ENCODE peak calls at places on chromosome 2, in seven cellular contexts. T is activated CD8-positive, alpha-beta T cell treated with anti-CD3 and anti-CD28 coated beads for 36 hours; U is transverse colon; M is fibroblast of lung; K is left ventricle myocardium inferior; G is fibroblast of pulmonary artery; O is brain microvascular endothelial cell. Z is an unnamed sample.

GRCh38 chr2:182367401-182367800 is 59.4 kb downstream of the PDE1A start:
- DNase-seq in T (no peak), U (no peak), M (no peak), K (no peak), G (no peak), O (no peak), Z (no peak)

GRCh38 chr2:151805343-151805742 is 22.9 kb downstream of the ARL5A start:
- DNase-seq in T (no peak), U (no peak), M (no peak), K (no peak), G (no peak), O (no peak), Z (no peak)

GRCh38 chr2:133500967-133501366 is 67.3 kb downstream of the NCKAP5 start:
- DNase-seq in T (no peak), U (no peak), M (no peak), K (no peak), G (no peak), O (no peak), Z (no peak)

GRCh38 chr2:240957656-240958365 is 40.6 kb upstream of the SNED1 start:
- DNase-seq in T (no peak), U (no peak), M (peak; percentile 52), K (no peak), G (no peak), O (no peak), Z (no peak)

GRCh38 chr2:177474904-177475474 is 82.4 kb downstream of the AGPS start:
- DNase-seq in T (no peak), U (no peak), M (peak; percentile 44), K (no peak), G (peak; percentile 76), O (no peak), Z (no peak)

GRCh38 chr2:218975060-218975777 is 9.8 kb downstream of the FEV start:
- DNase-seq in T (no peak), U (peak; percentile 59), M (no peak), K (no peak), G (no peak), O (no peak), Z (no peak)

GRCh38 chr2:24873619-24874018 is 46.4 kb downstream of the ADCY3 start:
- DNase-seq in T (no peak), U (no peak), M (no peak), K (no peak), G (no peak), O (no peak), Z (no peak)

GRCh38 chr2:157830696-157831570 is 45.2 kb downstream of the ACVR1 start:
- DNase-seq in T (no peak), U (no peak), M (peak; percentile 96), K (no peak), G (peak; percentile 95), O (peak; percentile 89), Z (no peak)

GRCh38 chr2:168614291-168615018 is 158.4 kb downstream of the CERS6 start:
- DNase-seq in T (peak; percentile 33), U (no peak), M (no peak), K (no peak), G (no peak), O (no peak), Z (no peak)

GRCh38 chr2:26694001-26694400 is 1.5 kb downstream of the KCNK3 start:
- DNase-seq in T (no peak), U (no peak), M (no peak), K (no peak), G (no peak), O (no peak), Z (no peak)

GRCh38 chr2:203104273-203104672 is 89.6 kb downstream of the NBEAL1 start:
- DNase-seq in T (no peak), U (no peak), M (no peak), K (no peak), G (no peak), O (no peak), Z (no peak)

GRCh38 chr2:7012141-7012809 is 95.1 kb downstream of the RNF144A start:
- DNase-seq in T (no peak), U (no peak), M (no peak), K (no peak), G (peak; percentile 15), O (peak; percentile 12), Z (no peak)

DNA sequence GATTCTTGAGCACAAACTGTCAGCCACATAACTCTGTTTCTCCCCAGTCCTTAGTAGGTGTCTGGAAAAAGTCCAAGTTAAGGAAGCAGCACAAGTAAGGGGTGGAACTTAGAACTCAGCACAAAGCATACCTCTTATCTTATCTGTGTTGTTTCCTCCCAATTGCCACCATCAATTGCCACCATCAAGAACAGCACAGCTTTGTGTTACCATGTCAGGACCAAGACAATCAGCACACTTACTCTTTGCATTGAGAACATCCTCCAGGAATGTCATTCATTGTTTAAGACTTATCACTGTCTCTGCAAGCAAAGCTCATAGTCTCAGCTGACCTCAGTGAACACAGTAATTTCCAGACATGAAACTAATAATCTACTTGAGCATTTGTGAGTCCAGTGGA is 212.7 kb upstream of the FSHR start:
- DNase-seq in T (no peak), U (no peak), M (no peak), K (no peak), G (peak; percentile 42), O (no peak), Z (no peak)
- TF ChIP-seq CTCF in T (no peak), U (no peak), M (no peak), K (no peak), G (no peak), O (no peak), Z (no peak)

GRCh38 chr2:125167820-125168219 is 1142.7 kb downstream of the CNTNAP5 start:
- DNase-seq in T (no peak), U (no peak), M (peak; percentile 91), K (no peak), G (peak; percentile 79), O (peak; percentile 31), Z (no peak)

GRCh38 chr2:125167152-125167551 is 1142.1 kb downstream of the CNTNAP5 start:
- DNase-seq in T (no peak), U (no peak), M (peak; percentile 57), K (no peak), G (peak; percentile 50), O (no peak), Z (no peak)

GRCh38 chr2:125169764-125170146 is 1144.7 kb downstream of the CNTNAP5 start:
- DNase-seq in T (no peak), U (no peak), M (peak; percentile 7), K (no peak), G (no peak), O (no peak), Z (no peak)

GRCh38 chr2:125168442-125168841 is 1143.4 kb downstream of the CNTNAP5 start:
- DNase-seq in T (no peak), U (no peak), M (peak; percentile 2), K (no peak), G (peak; percentile 22), O (no peak), Z (no peak)

DNA sequence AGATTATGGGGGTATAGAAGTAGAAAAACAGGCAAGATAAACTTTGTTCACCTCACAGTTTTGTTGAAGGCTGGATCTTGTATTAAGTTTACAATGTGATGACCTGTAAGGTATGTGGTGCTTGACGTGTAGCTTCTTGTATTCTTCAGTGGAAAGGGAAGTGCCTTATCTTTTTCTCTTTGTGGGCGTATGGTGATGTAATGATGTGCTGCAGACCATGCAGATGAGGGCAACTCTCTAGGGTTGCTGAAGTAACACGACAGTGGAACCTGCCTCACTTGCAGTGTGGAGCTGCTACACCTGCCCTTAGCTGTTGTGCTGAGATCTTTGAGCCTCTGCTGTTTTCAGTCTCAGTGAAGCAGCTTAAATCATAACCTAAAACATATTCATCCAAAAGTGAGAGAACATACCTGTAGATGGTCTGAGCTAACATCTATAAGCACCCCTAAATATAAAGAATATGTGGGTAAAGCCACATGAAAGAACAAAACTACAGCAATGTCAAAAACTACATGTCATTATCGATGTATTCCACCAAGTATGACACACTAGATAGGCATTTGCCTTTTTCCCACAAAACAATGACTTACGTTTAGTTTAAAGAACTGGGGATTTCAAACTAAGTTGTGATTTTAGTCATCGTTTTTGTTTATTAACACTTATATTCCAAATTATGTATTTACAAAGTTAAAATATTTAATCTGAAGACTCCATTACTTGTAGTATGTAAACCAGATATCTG is 1144.1 kb downstream of the CNTNAP5 start:
- DNase-seq in T (no peak), U (no peak), M (peak; percentile 44), K (no peak), G (peak; percentile 23), O (no peak), Z (no peak)
- TF ChIP-seq CTCF in T (no peak), U (no peak), M (no peak), K (no peak), G (no peak), O (no peak), Z (no peak)

DNA sequence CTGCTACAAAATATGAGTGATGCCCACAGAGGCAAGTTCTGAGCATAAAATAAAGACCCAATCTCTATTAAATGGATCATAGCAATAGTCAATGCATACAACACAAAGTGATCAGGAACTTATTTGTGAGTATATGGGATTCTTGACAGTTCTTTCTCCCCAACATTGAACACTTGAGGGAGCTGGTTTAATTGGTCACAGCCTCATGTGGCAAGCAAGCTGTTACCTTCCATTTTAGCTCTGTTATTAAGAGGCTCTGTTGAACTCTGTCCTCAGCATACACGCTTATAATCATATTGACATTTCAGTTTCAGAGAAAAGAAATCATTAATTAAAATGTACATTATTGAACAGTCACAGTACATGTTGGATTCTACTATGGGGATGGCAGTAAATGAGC is 37.6 kb upstream of the PAX3 start:
- DNase-seq in T (no peak), U (no peak), M (no peak), K (no peak), G (no peak), O (no peak), Z (no peak)
- TF ChIP-seq CTCF in T (no peak), U (no peak), M (no peak), K (no peak), G (no peak), O (no peak), Z (no peak)

GRCh38 chr2:101030866-101031554 is 28.9 kb downstream of the RPL31 start:
- DNase-seq in T (no peak), U (no peak), M (no peak), K (no peak), G (no peak), O (no peak), Z (no peak)

GRCh38 chr2:101026253-101026701 is 24.2 kb downstream of the RPL31 start:
- DNase-seq in T (no peak), U (no peak), M (no peak), K (no peak), G (no peak), O (no peak), Z (no peak)

GRCh38 chr2:101027852-101028251 is 25.8 kb downstream of the RPL31 start:
- DNase-seq in T (no peak), U (no peak), M (no peak), K (no peak), G (no peak), O (no peak), Z (no peak)

GRCh38 chr2:101023327-101024107 is 21.4 kb downstream of the RPL31 start:
- DNase-seq in T (no peak), U (no peak), M (no peak), K (no peak), G (no peak), O (no peak), Z (no peak)

DNA sequence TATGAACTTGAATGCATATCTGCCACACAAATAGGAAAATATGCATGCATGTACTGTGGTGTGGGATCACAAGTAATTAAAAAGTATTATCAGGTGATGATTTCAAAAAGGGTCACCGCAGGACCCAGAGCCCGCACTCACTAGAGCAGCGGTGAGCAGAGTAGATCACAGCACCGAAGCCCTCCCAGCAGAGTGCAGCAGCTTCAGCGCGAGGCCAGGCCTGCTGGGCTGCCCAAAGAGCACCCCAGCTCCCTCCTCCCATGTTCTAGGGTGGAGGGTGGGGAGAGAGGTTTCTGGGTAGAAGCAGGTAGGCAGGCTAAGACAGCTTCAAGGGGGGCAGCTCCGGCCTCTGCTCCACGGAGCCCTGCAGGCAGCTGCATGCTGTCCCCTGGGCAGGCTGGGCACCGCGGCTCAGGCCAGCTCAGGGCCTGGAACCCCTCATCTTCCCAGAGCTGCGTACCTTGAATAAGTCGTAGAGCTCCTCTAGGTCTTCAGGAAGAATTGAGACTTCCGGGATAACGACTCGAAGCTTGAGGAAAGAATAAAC is 24.9 kb downstream of the RPL31 start:
- DNase-seq in T (no peak), U (no peak), M (no peak), K (no peak), G (no peak), O (no peak), Z (no peak)
- TF ChIP-seq CTCF in T (no peak), U (no peak), M (no peak), K (no peak), G (no peak), O (no peak), Z (no peak)